ENCODE peak calls at places on chromosomes 16 and 17, in four cellular contexts. G is neuronal stem cell, H is IMR-90, K is trophoblast cell. Z is an unnamed sample.

GRCh38 chr17:66663041-66663494 is 171.8 kb upstream of the CACNG5 start:
- DNase-seq in H (no peak), K (no peak), G (no peak), Z (no peak)

GRCh38 chr17:33668516-33668915 is 375.4 kb upstream of the ASIC2 start:
- DNase-seq in K (no peak), G (no peak), H (no peak), Z (no peak)

GRCh38 chr17:66971730-66972441 is 7.4 kb downstream of the CACNG4 start:
- DNase-seq in K (no peak), H (no peak), G (no peak), Z (no peak)

GRCh38 chr16:73065617-73066313 is 17.8 kb upstream of the ZFHX3 start:
- DNase-seq in H (no peak), G (peak), K (no peak), Z (peak)

GRCh38 chr17:44840936-44841335 is 6.7 kb upstream of the HIGD1B start:
- DNase-seq in G (no peak), H (no peak), K (no peak), Z (peak)

GRCh38 chr17:41076788-41077187 is 7.2 kb upstream of the KRTAP4-7 start:
- DNase-seq in G (no peak), K (no peak), H (no peak), Z (no peak)

GRCh38 chr16:88967800-88968588 is 9.0 kb downstream of the CBFA2T3 start:
- DNase-seq in G (no peak), K (no peak), H (no peak), Z (no peak)

GRCh38 chr16:19505600-19506303 is 16.1 kb downstream of the GDE1 start:
- DNase-seq in G (no peak), K (peak), H (peak), Z (no peak)

GRCh38 chr17:74856113-74856512 is 3.6 kb downstream of the GRIN2C start:
- DNase-seq in G (no peak), K (no peak), H (no peak), Z (no peak)

GRCh38 chr17:51085150-51085805 is 35.4 kb downstream of the SPAG9 start:
- DNase-seq in H (peak), G (no peak), K (no peak), Z (peak)

GRCh38 chr17:57068222-57068658 is 16.8 kb upstream of the AKAP1 start:
- DNase-seq in H (no peak), K (no peak), G (no peak), Z (no peak)

GRCh38 chr16:85291302-85292148 is 179.3 kb upstream of the CIBAR2 start:
- DNase-seq in K (no peak), H (no peak), G (peak), Z (peak)

GRCh38 chr17:5545051-5545987 is 39.0 kb downstream of the NLRP1 start:
- DNase-seq in K (no peak), H (peak), G (no peak), Z (peak)

GRCh38 chr17:67109111-67109510 is 64.8 kb downstream of the CACNG1 start:
- DNase-seq in G (no peak), K (no peak), H (no peak), Z (no peak)

GRCh38 chr17:43477832-43478634 is 5.7 kb upstream of the DHX8 start:
- DNase-seq in G (no peak), K (no peak), H (no peak), Z (no peak)

GRCh38 chr17:2693561-2694380 is 17.8 kb downstream of the CLUH start:
- DNase-seq in G (no peak), K (no peak), H (no peak), Z (no peak)

GRCh38 chr16:57530531-57531252 is 5.7 kb downstream of the CCDC102A start:
- DNase-seq in H (no peak), K (no peak), G (no peak), Z (no peak)

GRCh38 chr17:68385490-68386215 is 71.6 kb downstream of the WIPI1 start:
- DNase-seq in K (peak), H (no peak), G (no peak), Z (no peak)

GRCh38 chr16:86436466-86437185 is 73.7 kb upstream of the FOXF1 start:
- DNase-seq in K (no peak), H (peak), G (no peak), Z (peak)

GRCh38 chr17:68302066-68302564 is 10.8 kb downstream of the ARSG start:
- DNase-seq in H (peak), G (no peak), K (no peak), Z (no peak)

GRCh38 chr16:87780385-87780989 is 14.7 kb upstream of the KLHDC4 start:
- DNase-seq in K (no peak), G (no peak), H (peak), Z (no peak)

GRCh38 chr16:21608647-21609328 is 9.4 kb downstream of the METTL9 start:
- DNase-seq in K (no peak), G (no peak), H (no peak), Z (peak)

GRCh38 chr17:40956401-40957254 is 10.1 kb downstream of the KRT39 start:
- DNase-seq in G (no peak), K (peak), H (peak), Z (peak)

GRCh38 chr17:39787743-39788484 is 50.2 kb downstream of the GRB7 start:
- DNase-seq in K (peak), H (no peak), G (no peak), Z (no peak)

GRCh38 chr17:64781394-64781793 is 119.3 kb upstream of the SMURF2 start:
- DNase-seq in H (no peak), K (no peak), G (no peak), Z (peak)

GRCh38 chr17:77320501-77321256 is 179.9 kb downstream of the SEC14L1 start:
- DNase-seq in G (no peak), H (no peak), K (no peak), Z (peak)

GRCh38 chr16:69311533-69312388 is 611 bp downstream of the VPS4A start:
- DNase-seq in G (peak), H (no peak), K (peak), Z (peak)

GRCh38 chr17:49035470-49036269 is 38.5 kb downstream of the IGF2BP1 start:
- DNase-seq in K (peak), G (no peak), H (peak), Z (peak)

GRCh38 chr16:1687427-1688316 is 9.6 kb downstream of the JPT2 start:
- DNase-seq in H (no peak), G (no peak), K (peak), Z (no peak)

GRCh38 chr16:35146723-35147458 is 1687.5 kb downstream of the TP53TG3F start:
- DNase-seq in G (no peak), H (no peak), K (no peak), Z (no peak)
- H2AK5ac ChIP-seq in G (no peak), H (no peak), K (no peak), Z (no peak)

GRCh38 chr17:37541880-37542675 is 52.4 kb downstream of the DUSP14 start:
- DNase-seq in G (no peak), K (no peak), H (peak), Z (peak)
- H2BK120ac ChIP-seq in G (no peak), K (no peak), H (peak), Z (no peak)

DNA sequence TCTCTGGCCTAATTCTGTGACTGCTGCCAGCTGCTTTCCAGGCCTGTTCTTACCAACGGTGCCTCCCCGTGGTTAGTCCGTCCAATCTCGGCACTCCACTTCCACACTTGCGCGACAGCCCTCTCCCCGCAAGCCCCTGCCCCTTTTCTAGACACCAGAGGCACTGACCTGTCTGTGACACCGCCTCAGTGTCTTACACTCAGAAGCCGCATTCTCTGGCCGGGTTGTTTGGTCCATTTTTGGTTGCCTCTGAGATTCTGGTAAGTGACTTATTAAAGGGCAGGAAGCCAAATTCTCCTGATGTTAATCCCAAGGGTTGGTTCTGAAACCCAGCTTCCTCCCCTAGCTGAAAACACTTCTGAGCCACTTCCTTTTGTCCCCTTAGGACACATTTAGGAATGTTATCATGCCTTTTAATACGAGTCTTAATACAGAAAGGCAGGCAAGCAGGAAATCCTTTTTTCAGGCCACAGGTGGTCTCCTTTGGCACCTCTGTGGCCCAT is 1.2 kb upstream of the AKTIP start:
- DNase-seq in K (no peak), H (peak), G (no peak), Z (no peak)
- H3K23ac ChIP-seq in K (no peak), H (peak), G (no peak), Z (no peak)

DNA sequence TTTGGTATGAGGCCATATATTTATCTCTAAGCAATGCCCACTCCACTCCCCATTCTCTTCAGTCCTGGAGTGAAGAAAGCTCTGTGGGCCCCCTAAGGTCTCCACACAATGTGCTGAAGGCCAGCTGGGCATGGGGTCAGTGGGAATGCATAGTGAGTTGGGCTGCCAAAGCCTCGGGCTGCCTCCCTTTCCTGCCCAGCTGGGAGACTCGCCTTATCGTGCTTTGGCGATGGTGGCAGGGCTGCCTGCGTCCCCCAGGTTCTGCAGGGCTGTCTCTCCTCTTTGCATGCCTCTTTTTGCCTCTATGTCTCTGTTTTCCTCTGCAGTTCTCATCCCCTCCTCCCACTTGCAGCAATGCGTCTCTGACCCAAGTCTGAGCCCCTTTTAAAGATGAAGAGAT is 116.5 kb downstream of the CYLD start:
- DNase-seq in H (no peak), K (no peak), G (no peak), Z (no peak)
- H2AK5ac ChIP-seq in H (no peak), K (no peak), G (no peak), Z (no peak)

GRCh38 chr17:17837966-17838962 is 1.5 kb upstream of the SREBF1 start:
- DNase-seq in K (peak), G (no peak), H (peak), Z (peak)
- H2BK120ac ChIP-seq in K (peak), G (peak), H (peak), Z (peak)

DNA sequence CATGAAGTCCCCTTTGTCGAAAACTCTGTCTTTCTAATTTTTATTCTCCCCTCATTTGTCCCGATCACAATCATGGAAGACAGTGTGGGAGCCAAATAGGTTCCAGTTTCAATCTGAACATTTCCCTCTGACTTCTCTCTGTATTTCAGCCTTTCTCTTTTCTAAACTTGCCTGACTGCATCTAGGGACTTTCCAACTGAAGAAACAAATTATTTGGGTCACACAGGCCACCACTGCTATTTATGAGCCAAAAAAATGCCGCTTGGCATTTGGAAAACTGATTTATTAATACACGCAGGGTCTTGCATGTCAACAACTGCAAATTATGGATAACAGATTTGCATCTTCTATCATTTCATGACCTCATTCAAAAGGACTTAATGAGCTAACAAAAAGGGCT is 55.2 kb upstream of the ELAC2 start:
- DNase-seq in G (no peak), H (no peak), K (no peak), Z (no peak)
- H3K23ac ChIP-seq in G (no peak), H (no peak), K (no peak), Z (no peak)

GRCh38 chr17:6800422-6801027 is 24.5 kb downstream of the FBXO39 start:
- DNase-seq in G (no peak), K (no peak), H (peak), Z (no peak)
- H2AK5ac ChIP-seq in G (no peak), K (no peak), H (no peak), Z (no peak)